ENCODE peak calls at places on chromosomes 1 and 21, in five cellular contexts. U is HFFc6, K is dorsolateral prefrontal cortex, G is Peyer's patch, E is AG04450. C is an unnamed sample.

GRCh38 chr1:231731262-231731661 is 104.7 kb downstream of the DISC1 start:
- DNase-seq in U (no peak), K (no peak), G (no peak), E (no peak), C (no peak)

GRCh38 chr1:100358210-100358609 is 5.9 kb downstream of the CDC14A start:
- DNase-seq in U (peak), K (no peak), G (no peak), E (no peak), C (peak)

GRCh38 chr21:45109831-45110492 is 35.6 kb downstream of the ADARB1 start:
- DNase-seq in U (no peak), K (no peak), G (no peak), E (no peak), C (no peak)

GRCh38 chr1:17941396-17941795 is 166.2 kb upstream of the IGSF21 start:
- DNase-seq in U (no peak), K (no peak), G (no peak), E (no peak), C (no peak)

GRCh38 chr1:198179556-198179981 is 22.8 kb downstream of the NEK7 start:
- DNase-seq in U (no peak), K (no peak), G (no peak), E (no peak), C (peak)

GRCh38 chr1:19011832-19012231 is 55.4 kb upstream of the IFFO2 start:
- DNase-seq in U (no peak), K (no peak), G (no peak), E (no peak), C (no peak)

GRCh38 chr1:217506878-217507277 is 124.0 kb downstream of the GPATCH2 start:
- DNase-seq in U (peak), K (no peak), G (no peak), E (no peak), C (no peak)

GRCh38 chr1:209877109-209877764 is 49.5 kb downstream of the UTP25 start:
- DNase-seq in U (peak), K (no peak), G (no peak), E (no peak), C (no peak)

GRCh38 chr1:219710529-219711194 is 97.8 kb upstream of the ZC3H11B start:
- DNase-seq in U (peak), K (no peak), G (no peak), E (peak), C (peak)

GRCh38 chr1:178126790-178127189 is 32.9 kb downstream of the RASAL2 start:
- DNase-seq in U (peak), K (no peak), G (no peak), E (peak), C (peak)

GRCh38 chr1:111516008-111516535 is 12.6 kb upstream of the ADORA3 start:
- DNase-seq in U (peak), K (no peak), G (no peak), E (no peak), C (peak)

GRCh38 chr1:12692967-12693782 is 22.7 kb upstream of the AADACL3 start:
- DNase-seq in U (no peak), K (no peak), G (no peak), E (no peak), C (peak)

GRCh38 chr1:155051777-155052398 is 772 bp downstream of the ADAM15 start:
- DNase-seq in U (peak), K (peak), G (peak), E (no peak), C (peak)

GRCh38 chr1:46735708-46736324 is 16.9 kb upstream of the EFCAB14 start:
- DNase-seq in U (peak), K (no peak), G (no peak), E (peak), C (peak)

GRCh38 chr1:235739631-235740030 is 90.0 kb upstream of the GNG4 start:
- DNase-seq in U (no peak), K (no peak), G (no peak), E (no peak), C (peak)

GRCh38 chr1:235802901-235803423 is 63.7 kb downstream of the LYST start:
- DNase-seq in U (no peak), K (no peak), G (no peak), E (no peak), C (no peak)

GRCh38 chr1:198234511-198235251 is 77.9 kb downstream of the NEK7 start:
- DNase-seq in U (peak), K (no peak), G (no peak), E (no peak), C (peak)

GRCh38 chr1:173112129-173112528 is 61.4 kb upstream of the TNFSF18 start:
- DNase-seq in U (no peak), K (no peak), G (no peak), E (no peak), C (peak)

GRCh38 chr1:39102537-39103320 is 76.6 kb downstream of the NDUFS5 start:
- DNase-seq in U (peak), K (no peak), G (no peak), E (no peak), C (peak)

GRCh38 chr1:39104158-39105060 is 78.3 kb downstream of the NDUFS5 start:
- DNase-seq in U (no peak), K (peak), G (no peak), E (no peak), C (peak)

GRCh38 chr1:39103321-39104157 is 77.4 kb downstream of the NDUFS5 start:
- DNase-seq in U (peak), K (no peak), G (no peak), E (no peak), C (peak)

GRCh38 chr1:39094685-39095084 is 68.5 kb downstream of the NDUFS5 start:
- DNase-seq in U (no peak), K (no peak), G (no peak), E (no peak), C (no peak)

GRCh38 chr1:39098569-39099250 is 72.6 kb downstream of the NDUFS5 start:
- DNase-seq in U (peak), K (peak), G (peak), E (peak), C (peak)
- TF ChIP-seq CTCF in U (peak), K (peak), G (peak), E (peak), C (peak)

GRCh38 chr1:53087332-53088285 is 25.6 kb downstream of the PODN start:
- DNase-seq in U (no peak), K (no peak), G (no peak), E (no peak), C (no peak)
- TF ChIP-seq CTCF in U (no peak), K (no peak), G (no peak), E (no peak), C (no peak)

GRCh38 chr1:36706416-36706815 is 223.7 kb upstream of the CSF3R start:
- DNase-seq in U (no peak), K (no peak), G (no peak), E (no peak), C (no peak)

GRCh38 chr1:36707221-36707620 is 224.5 kb upstream of the CSF3R start:
- DNase-seq in U (no peak), K (no peak), G (no peak), E (no peak), C (no peak)

GRCh38 chr1:36703526-36704208 is 221.0 kb upstream of the CSF3R start:
- DNase-seq in U (peak), K (peak), G (peak), E (peak), C (peak)

GRCh38 chr1:36702963-36703362 is 220.2 kb upstream of the CSF3R start:
- DNase-seq in U (no peak), K (no peak), G (no peak), E (no peak), C (no peak)

DNA sequence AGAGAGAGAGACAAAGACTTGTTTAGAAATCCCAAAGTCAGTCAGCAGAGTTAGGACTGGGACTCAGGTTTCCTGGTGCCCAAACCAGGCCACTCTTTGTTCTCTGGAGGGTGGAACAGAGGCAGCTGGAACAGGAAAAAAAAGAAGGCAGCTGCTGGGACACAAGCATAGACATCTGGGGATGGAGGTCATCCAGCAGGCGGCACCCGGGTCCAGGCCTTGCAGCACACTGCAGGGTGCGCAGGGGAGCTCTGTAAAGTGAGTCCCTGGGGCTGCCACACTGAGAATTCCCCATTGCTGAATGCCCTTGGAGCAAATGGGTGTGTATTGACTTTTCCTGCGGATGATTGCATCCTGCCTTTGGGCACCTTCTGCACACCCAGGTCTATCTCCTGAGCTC is 222.9 kb upstream of the CSF3R start:
- DNase-seq in U (no peak), K (peak), G (no peak), E (no peak), C (no peak)
- TF ChIP-seq CTCF in U (no peak), K (peak), G (no peak), E (no peak), C (no peak)

DNA sequence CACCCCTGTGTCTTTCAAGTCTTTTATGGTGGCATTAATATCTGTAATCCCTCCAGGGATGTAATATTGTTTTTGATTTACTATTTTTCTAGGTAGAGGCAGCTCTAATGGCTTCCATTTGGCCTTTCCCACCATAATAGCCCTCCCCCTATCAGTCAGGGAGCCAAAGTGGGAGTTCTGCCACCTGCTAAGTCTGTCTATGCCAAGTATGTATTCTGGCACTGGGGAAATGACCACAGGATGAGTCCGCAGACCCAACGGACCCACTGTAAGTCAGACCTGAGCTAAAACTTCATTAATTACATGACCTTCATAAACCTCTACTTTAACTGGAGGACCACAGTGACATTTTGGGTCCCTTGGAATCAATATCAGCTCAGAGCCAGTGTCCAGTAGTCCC is 77.1 kb downstream of the GBP6 start:
- DNase-seq in U (no peak), K (no peak), G (no peak), E (no peak), C (no peak)
- TF ChIP-seq CTCF in U (no peak), K (no peak), G (no peak), E (no peak), C (no peak)

GRCh38 chr1:65434255-65434654 is 13.8 kb downstream of the LEPR start:
- DNase-seq in U (no peak), K (no peak), G (no peak), E (no peak), C (no peak)

GRCh38 chr1:65432918-65433317 is 12.4 kb downstream of the LEPR start:
- DNase-seq in U (no peak), K (no peak), G (no peak), E (no peak), C (no peak)

GRCh38 chr1:65429806-65430205 is 9.3 kb downstream of the LEPR start:
- DNase-seq in U (peak), K (no peak), G (no peak), E (no peak), C (peak)

GRCh38 chr1:65429078-65429477 is 8.6 kb downstream of the LEPR start:
- DNase-seq in U (no peak), K (no peak), G (no peak), E (no peak), C (no peak)

GRCh38 chr1:65431111-65431705 is 10.7 kb downstream of the LEPR start:
- DNase-seq in U (peak), K (no peak), G (no peak), E (no peak), C (peak)
- TF ChIP-seq CTCF in U (peak), K (peak), G (no peak), E (peak), C (peak)

GRCh38 chr1:171919891-171920887 is 78.9 kb downstream of the DNM3 start:
- DNase-seq in U (no peak), K (no peak), G (no peak), E (no peak), C (no peak)

GRCh38 chr1:171917361-171917760 is 76.1 kb downstream of the DNM3 start:
- DNase-seq in U (no peak), K (no peak), G (no peak), E (no peak), C (no peak)

GRCh38 chr1:171922999-171923398 is 81.7 kb downstream of the DNM3 start:
- DNase-seq in U (no peak), K (no peak), G (no peak), E (no peak), C (no peak)
- TF ChIP-seq CTCF in U (no peak), K (no peak), G (no peak), E (no peak), C (no peak)